ENCODE peak calls at places on chromosomes 16 and 17, in seven cellular contexts. E is hypothalamus; Y is esophagus squamous epithelium; R is NCI-H1694 treated with DMSO at 0.1 percent for 48 hours; I is mesenchymal stem cell; H is iPS DF 6.9; N is stimulated activated CD4-positive, alpha-beta T cell treated with anti-CD3 and anti-CD28 coated beads, Interleukin-1b, Interleukin-23, amount 100 ng/mL, for 4 hours. J is an unnamed sample.

GRCh38 chr17:82528484-82529265 is 9.1 kb downstream of the FOXK2 start:
- DNase-seq in R (peak), I (peak), H (no peak), E (peak), Y (no peak), N (no peak), J (peak)

GRCh38 chr16:60203525-60204124 is 1469.5 kb upstream of the GOT2 start:
- DNase-seq in E (no peak), Y (no peak), H (no peak), N (no peak), I (no peak), R (no peak), J (peak)

GRCh38 chr17:12994341-12995074 is 23.3 kb downstream of the ELAC2 start:
- DNase-seq in Y (no peak), H (no peak), R (no peak), I (no peak), E (no peak), N (no peak), J (no peak)

GRCh38 chr16:75267631-75268264 is 16.3 kb upstream of the BCAR1 start:
- DNase-seq in R (peak), H (no peak), I (peak), E (no peak), N (no peak), Y (no peak), J (peak)

GRCh38 chr17:80029235-80029974 is 6.3 kb downstream of the TBC1D16 start:
- DNase-seq in H (no peak), I (peak), Y (no peak), E (no peak), R (peak), N (no peak), J (peak)

GRCh38 chr17:50129946-50130777 is at the start of gene SAMD14:
- DNase-seq in R (no peak), I (peak), N (no peak), E (no peak), H (no peak), Y (no peak), J (no peak)

GRCh38 chr16:56189990-56190902 is 1.0 kb upstream of the GNAO1 start:
- DNase-seq in Y (no peak), E (no peak), I (peak), R (peak), H (no peak), N (no peak), J (no peak)

GRCh38 chr17:80724723-80725388 is 180.2 kb downstream of the RPTOR start:
- DNase-seq in H (no peak), N (no peak), Y (no peak), I (peak), E (no peak), R (no peak), J (peak)

GRCh38 chr17:10804546-10804945 is 647 bp upstream of the TMEM238L start:
- DNase-seq in N (no peak), Y (no peak), I (no peak), H (no peak), R (no peak), E (no peak), J (no peak)

GRCh38 chr16:85563515-85564276 is 49.4 kb upstream of the GSE1 start:
- DNase-seq in H (no peak), I (peak), N (no peak), R (no peak), Y (no peak), E (no peak), J (peak)

GRCh38 chr16:70630960-70631745 is 15.2 kb upstream of the IL34 start:
- DNase-seq in N (no peak), H (no peak), Y (no peak), R (no peak), E (no peak), I (no peak), J (no peak)

GRCh38 chr17:73645050-73645871 is 1.0 kb upstream of the SDK2 start:
- DNase-seq in H (no peak), N (peak), I (peak), Y (no peak), R (peak), E (peak), J (no peak)

GRCh38 chr16:70737377-70738082 is 51.7 kb upstream of the MTSS2 start:
- DNase-seq in H (no peak), Y (no peak), R (no peak), I (peak), N (peak), E (peak), J (peak)

GRCh38 chr16:88804552-88805339 is 1.2 kb downstream of the CDT1 start:
- DNase-seq in Y (no peak), H (no peak), E (no peak), I (no peak), R (no peak), N (no peak), J (no peak)

GRCh38 chr16:68298907-68299515 is 11.7 kb downstream of the SLC7A6OS start:
- DNase-seq in R (peak), I (peak), H (no peak), Y (no peak), E (no peak), N (no peak), J (peak)